ENCODE peak calls at places on chromosomes 1 and 21, in six cellular contexts. T is NCI-H526, S is NB4, Q is bronchial epithelial cell, L is ovary, N is fibroblast of the conjunctiva. K is an unnamed sample.

GRCh38 chr1:197150336-197151005 is 4.0 kb upstream of the ASPM start:
- DNase-seq in T (no peak), S (no peak), Q (no peak), L (no peak), N (no peak), K (no peak)

GRCh38 chr1:8943516-8943896 is 2.2 kb upstream of the CA6 start:
- DNase-seq in T (no peak), S (no peak), Q (no peak), L (no peak), N (no peak), K (no peak)

GRCh38 chr1:111334169-111334568 is 43.5 kb downstream of the CHIA start:
- DNase-seq in T (no peak), S (peak), Q (peak), L (no peak), N (peak), K (peak)

GRCh38 chr1:236560213-236560771 is 36.5 kb downstream of the LGALS8 start:
- DNase-seq in T (no peak), S (no peak), Q (no peak), L (no peak), N (no peak), K (no peak)

GRCh38 chr1:1422465-1423244 is 1.6 kb upstream of the ANKRD65 start:
- DNase-seq in T (no peak), S (peak), Q (peak), L (peak), N (no peak), K (no peak)

GRCh38 chr1:204128964-204129896 is 22.6 kb downstream of the ETNK2 start:
- DNase-seq in T (no peak), S (peak), Q (peak), L (peak), N (peak), K (peak)

GRCh38 chr1:23787701-23788100 is 3.2 kb upstream of the LYPLA2 start:
- DNase-seq in T (no peak), S (no peak), Q (no peak), L (no peak), N (no peak), K (no peak)

GRCh38 chr1:204971700-204972336 is 71.2 kb upstream of the CNTN2 start:
- DNase-seq in T (no peak), S (peak), Q (peak), L (no peak), N (no peak), K (no peak)

GRCh38 chr1:25912076-25912831 is 6.0 kb upstream of the STMN1 start:
- DNase-seq in T (no peak), S (no peak), Q (peak), L (no peak), N (no peak), K (peak)

GRCh38 chr21:37338671-37339526 is 27.7 kb upstream of the DYRK1A start:
- DNase-seq in T (no peak), S (peak), Q (peak), L (peak), N (peak), K (peak)

GRCh38 chr1:111733183-111733995 is 5.8 kb downstream of the INKA2 start:
- DNase-seq in T (no peak), S (peak), Q (peak), L (no peak), N (peak), K (no peak)

GRCh38 chr21:19759836-19760235 is 1238.4 kb upstream of the NCAM2 start:
- DNase-seq in T (no peak), S (no peak), Q (no peak), L (no peak), N (no peak), K (no peak)

GRCh38 chr1:204380293-204380831 is 20.6 kb upstream of the PLEKHA6 start:
- DNase-seq in T (no peak), S (no peak), Q (peak), L (no peak), N (no peak), K (no peak)

GRCh38 chr1:208652300-208653160 is 408.3 kb upstream of the PLXNA2 start:
- DNase-seq in T (peak), S (peak), Q (peak), L (no peak), N (peak), K (peak)

GRCh38 chr1:62724430-62724829 is 36.2 kb upstream of the DOCK7 start:
- DNase-seq in T (no peak), S (no peak), Q (no peak), L (no peak), N (no peak), K (no peak)

GRCh38 chr1:185594786-185595410 is 139.3 kb upstream of the HMCN1 start:
- DNase-seq in T (no peak), S (no peak), Q (no peak), L (no peak), N (no peak), K (no peak)

GRCh38 chr1:243508964-243509363 is 253.1 kb downstream of the SDCCAG8 start:
- DNase-seq in T (no peak), S (no peak), Q (no peak), L (no peak), N (no peak), K (no peak)

GRCh38 chr1:234750922-234751595 is 141.1 kb upstream of the IRF2BP2 start:
- DNase-seq in T (peak), S (no peak), Q (no peak), L (no peak), N (no peak), K (no peak)

GRCh38 chr1:211975152-211975941 is 60.0 kb downstream of the INTS7 start:
- DNase-seq in T (no peak), S (no peak), Q (no peak), L (no peak), N (no peak), K (no peak)

GRCh38 chr1:154151311-154151710 is 3.6 kb downstream of the NUP210L start:
- DNase-seq in T (no peak), S (no peak), Q (no peak), L (no peak), N (no peak), K (no peak)

GRCh38 chr1:218676991-218677390 is 331.9 kb downstream of the TGFB2 start:
- DNase-seq in T (no peak), S (no peak), Q (no peak), L (no peak), N (no peak), K (no peak)

GRCh38 chr1:43545686-43546387 is 15.2 kb downstream of the PTPRF start:
- DNase-seq in T (peak), S (peak), Q (peak), L (peak), N (no peak), K (no peak)

GRCh38 chr1:24084050-24084449 is 27.9 kb downstream of the MYOM3 start:
- DNase-seq in T (no peak), S (no peak), Q (no peak), L (no peak), N (no peak), K (no peak)

GRCh38 chr1:40810915-40811314 is 27.3 kb downstream of the KCNQ4 start:
- DNase-seq in T (no peak), S (no peak), Q (no peak), L (no peak), N (no peak), K (no peak)

K was measured in AG04450.